ENCODE peak calls at places on chromosome 19, in seven cellular contexts. O is left colon, W is Right ventricle myocardium superior, T is K562, Z is NCI-H774, F is aorta, Q is RWPE2. R is an unnamed sample.

GRCh38 chr19:38740932-38741331 is 3.3 kb downstream of the CAPN12 start:
- DNase-seq in O (no peak), W (no peak), T (no peak), Z (no peak), F (no peak), Q (no peak), R (no peak)

GRCh38 chr19:50178859-50179537 is 15.9 kb upstream of the IZUMO2 start:
- DNase-seq in O (no peak), W (no peak), T (no peak), Z (no peak), F (no peak), Q (no peak), R (no peak)

GRCh38 chr19:8831832-8832131 is 322 bp downstream of the ZNF558 start:
- DNase-seq in O (no peak), W (no peak), T (no peak), Z (no peak), F (no peak), Q (no peak), R (no peak)

GRCh38 chr19:2269244-2270156 is 12.5 kb downstream of the PEAK3 start:
- DNase-seq in O (peak; percentile 98), W (peak; percentile 99), T (peak; percentile 97), Z (peak; percentile 92), F (peak; percentile 99), Q (peak; percentile 89), R (peak; percentile 100)

GRCh38 chr19:34348899-34349487 is 16.0 kb upstream of the GPI start:
- DNase-seq in O (no peak), W (no peak), T (no peak), Z (no peak), F (no peak), Q (no peak), R (no peak)

GRCh38 chr19:3880471-3881271 is at the start of gene ATCAY:
- DNase-seq in O (no peak), W (no peak), T (no peak), Z (no peak), F (no peak), Q (no peak), R (no peak)

GRCh38 chr19:41297628-41298326 is 12.2 kb upstream of the CCDC97 start:
- DNase-seq in O (no peak), W (no peak), T (no peak), Z (no peak), F (peak; percentile 62), Q (no peak), R (no peak)

GRCh38 chr19:27972291-27973040 is 1240.5 kb downstream of the UQCRFS1 start:
- DNase-seq in O (no peak), W (no peak), T (no peak), Z (no peak), F (no peak), Q (no peak), R (no peak)

GRCh38 chr19:10797541-10798256 is 38.3 kb downstream of the TMED1 start:
- DNase-seq in O (no peak), W (no peak), T (no peak), Z (no peak), F (no peak), Q (no peak), R (peak; percentile 71)

GRCh38 chr19:48368942-48369341 is 4.8 kb downstream of the SYNGR4 start:
- DNase-seq in O (peak; percentile 84), W (no peak), T (no peak), Z (peak; percentile 15), F (no peak), Q (no peak), R (no peak)

GRCh38 chr19:14059093-14059480 is 2.8 kb downstream of the PALM3 start:
- DNase-seq in O (no peak), W (no peak), T (peak; percentile 65), Z (no peak), F (no peak), Q (no peak), R (peak; percentile 50)

GRCh38 chr19:43313711-43314495 is 39.6 kb upstream of the CD177 start:
- DNase-seq in O (no peak), W (no peak), T (no peak), Z (no peak), F (no peak), Q (no peak), R (no peak)

GRCh38 chr19:18517606-18518005 is 4.3 kb downstream of the ELL start:
- DNase-seq in O (no peak), W (no peak), T (no peak), Z (no peak), F (no peak), Q (no peak), R (no peak)

GRCh38 chr19:45428385-45429231 is 4.9 kb upstream of the ERCC1 start:
- DNase-seq in O (peak; percentile 44), W (peak; percentile 78), T (peak; percentile 71), Z (no peak), F (peak; percentile 95), Q (no peak), R (no peak)

GRCh38 chr19:42350417-42350816 is 25.0 kb downstream of the MEGF8 start:
- DNase-seq in O (no peak), W (no peak), T (no peak), Z (no peak), F (no peak), Q (no peak), R (no peak)

GRCh38 chr19:29715695-29716581 is 877 bp upstream of the C19orf12 start:
- DNase-seq in O (peak; percentile 47), W (no peak), T (peak; percentile 56), Z (no peak), F (peak; percentile 40), Q (no peak), R (peak; percentile 26)

GRCh38 chr19:42352216-42352892 is 26.9 kb downstream of the MEGF8 start:
- DNase-seq in O (no peak), W (no peak), T (peak; percentile 36), Z (no peak), F (no peak), Q (no peak), R (no peak)